ENCODE peak calls at places on chromosomes 16 and 17, in four cellular contexts. V is BJ, B is lower leg skin, C is brain microvascular endothelial cell. U is an unnamed sample.

GRCh38 chr17:77914440-77915254 is 43.9 kb upstream of the TNRC6C start:
- DNase-seq in V (no peak), C (no peak), B (no peak), U (no peak)

GRCh38 chr16:67177743-67178699 is 5.7 kb downstream of the MATCAP1 start:
- DNase-seq in B (no peak), V (no peak), C (no peak), U (no peak)

GRCh38 chr17:42991471-42991870 is 6.7 kb upstream of the RPL27 start:
- DNase-seq in C (no peak), B (no peak), V (no peak), U (no peak)

GRCh38 chr17:29592850-29593545 is at the start of gene ANKRD13B:
- DNase-seq in V (no peak), C (no peak), B (peak; percentile 92), U (no peak)

GRCh38 chr16:75234856-75235696 is 16.3 kb downstream of the CTRB1 start:
- DNase-seq in C (no peak), V (no peak), B (peak; percentile 85), U (no peak)

GRCh38 chr17:56899403-56899802 is 14.4 kb downstream of the TRIM25 start:
- DNase-seq in V (no peak), C (no peak), B (peak; percentile 34), U (no peak)

GRCh38 chr17:78272181-78272913 is 40.9 kb downstream of the TMEM235 start:
- DNase-seq in B (peak; percentile 91), C (peak; percentile 30), V (no peak), U (no peak)

GRCh38 chr17:78774956-78775571 is 7.0 kb downstream of the CYTH1 start:
- DNase-seq in V (no peak), B (no peak), C (no peak), U (no peak)

GRCh38 chr16:85424260-85425060 is 188.7 kb upstream of the GSE1 start:
- DNase-seq in B (peak; percentile 82), V (no peak), C (no peak), U (no peak)

GRCh38 chr17:82952019-82952418 is 112.2 kb upstream of the ZNF750 start:
- DNase-seq in C (no peak), V (no peak), B (peak; percentile 56), U (no peak)

GRCh38 chr17:51056813-51057510 is 63.7 kb downstream of the SPAG9 start:
- DNase-seq in C (peak; percentile 94), V (peak; percentile 87), B (no peak), U (peak; percentile 47)

GRCh38 chr17:5133311-5133710 is 17.5 kb downstream of the USP6 start:
- DNase-seq in B (peak; percentile 72), V (no peak), C (no peak), U (no peak)

GRCh38 chr17:41446806-41447205 is 6.0 kb upstream of the KRT38 start:
- DNase-seq in C (peak; percentile 33), B (no peak), V (peak; percentile 77), U (no peak)

GRCh38 chr16:81446318-81447275 is 2.0 kb downstream of the CMIP start:
- DNase-seq in C (no peak), V (no peak), B (peak; percentile 92), U (no peak)

GRCh38 chr16:27721548-27722265 is 171.8 kb downstream of the KATNIP start:
- DNase-seq in C (peak; percentile 41), V (peak; percentile 30), B (peak; percentile 93), U (peak; percentile 37)

GRCh38 chr17:82023447-82024241 is 539 bp downstream of the LRRC45 start:
- DNase-seq in B (no peak), V (no peak), C (no peak), U (no peak)

GRCh38 chr17:39981207-39982068 is 831 bp downstream of the PSMD3 start:
- DNase-seq in B (no peak), V (no peak), C (no peak), U (no peak)

GRCh38 chr16:70638814-70639792 is 7.3 kb upstream of the IL34 start:
- DNase-seq in V (no peak), C (peak; percentile 92), B (no peak), U (no peak)

GRCh38 chr17:1229354-1229890 is 40.8 kb upstream of the BHLHA9 start:
- DNase-seq in C (peak; percentile 6), B (peak; percentile 96), V (no peak), U (no peak)

GRCh38 chr17:19720631-19721426 is 4.4 kb upstream of the SLC47A2 start:
- DNase-seq in B (no peak), C (no peak), V (no peak), U (no peak)

GRCh38 chr17:52789829-52790228 is 631.3 kb upstream of the CA10 start:
- DNase-seq in B (no peak), V (no peak), C (no peak), U (no peak)
- TF ChIP-seq CTCF in B (no peak), V (no peak), C (no peak), U (no peak)

GRCh38 chr17:21166599-21167265 is 40.0 kb downstream of the DHRS7B start:
- DNase-seq in C (no peak), V (no peak), B (no peak), U (no peak)

GRCh38 chr17:21162394-21162775 is 35.6 kb downstream of the DHRS7B start:
- DNase-seq in V (no peak), B (no peak), C (peak; percentile 11), U (no peak)

GRCh38 chr17:21163101-21163500 is 36.3 kb downstream of the DHRS7B start:
- DNase-seq in V (no peak), B (no peak), C (no peak), U (no peak)

GRCh38 chr17:21165922-21166598 is 39.3 kb downstream of the DHRS7B start:
- DNase-seq in C (no peak), V (no peak), B (no peak), U (no peak)

DNA sequence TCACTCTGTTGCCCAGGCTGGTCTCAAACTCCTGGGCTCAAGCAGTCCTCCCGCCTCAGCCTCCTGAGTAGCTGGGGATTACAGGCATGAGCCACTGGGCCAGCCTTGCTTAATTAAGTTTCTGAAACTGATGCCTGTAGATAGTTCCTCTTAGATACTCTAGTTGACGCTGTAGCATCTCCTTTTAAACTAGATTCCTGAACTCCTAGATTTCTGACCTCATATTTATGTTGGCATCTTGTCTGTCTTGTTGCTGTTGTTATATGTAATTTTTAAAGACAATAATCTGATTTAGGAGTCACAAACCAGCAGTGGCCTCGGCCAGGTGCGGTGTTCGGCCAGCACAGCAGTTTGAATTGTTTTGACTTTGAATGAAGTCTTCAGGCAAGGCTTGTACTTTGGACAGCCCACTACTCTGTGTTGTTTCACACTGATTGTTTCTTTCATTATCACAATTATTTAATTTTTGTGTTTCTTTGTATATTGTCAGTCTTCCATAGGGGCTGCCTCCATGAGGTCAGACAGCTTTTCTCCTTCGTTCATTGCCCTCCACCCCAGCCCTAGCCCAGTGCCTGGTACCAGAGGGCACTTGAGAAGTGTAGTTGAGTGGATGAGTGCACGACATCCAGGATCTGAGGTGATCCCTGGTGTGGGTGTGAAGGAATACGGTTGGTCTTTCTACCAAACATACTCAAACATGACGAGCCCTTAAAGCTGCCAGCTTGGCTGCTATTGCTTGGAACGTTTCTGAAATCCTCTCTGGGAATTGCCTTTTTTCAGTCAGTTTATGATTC is 37.7 kb downstream of the DHRS7B start:
- DNase-seq in C (no peak), V (no peak), B (no peak), U (no peak)
- TF ChIP-seq CTCF in C (no peak), V (no peak), B (no peak), U (no peak)

GRCh38 chr17:16473286-16474011 is 18.5 kb downstream of the LRRC75A start:
- DNase-seq in B (no peak), V (no peak), C (no peak), U (no peak)
- TF ChIP-seq CTCF in B (no peak), V (no peak), C (no peak), U (no peak)

DNA sequence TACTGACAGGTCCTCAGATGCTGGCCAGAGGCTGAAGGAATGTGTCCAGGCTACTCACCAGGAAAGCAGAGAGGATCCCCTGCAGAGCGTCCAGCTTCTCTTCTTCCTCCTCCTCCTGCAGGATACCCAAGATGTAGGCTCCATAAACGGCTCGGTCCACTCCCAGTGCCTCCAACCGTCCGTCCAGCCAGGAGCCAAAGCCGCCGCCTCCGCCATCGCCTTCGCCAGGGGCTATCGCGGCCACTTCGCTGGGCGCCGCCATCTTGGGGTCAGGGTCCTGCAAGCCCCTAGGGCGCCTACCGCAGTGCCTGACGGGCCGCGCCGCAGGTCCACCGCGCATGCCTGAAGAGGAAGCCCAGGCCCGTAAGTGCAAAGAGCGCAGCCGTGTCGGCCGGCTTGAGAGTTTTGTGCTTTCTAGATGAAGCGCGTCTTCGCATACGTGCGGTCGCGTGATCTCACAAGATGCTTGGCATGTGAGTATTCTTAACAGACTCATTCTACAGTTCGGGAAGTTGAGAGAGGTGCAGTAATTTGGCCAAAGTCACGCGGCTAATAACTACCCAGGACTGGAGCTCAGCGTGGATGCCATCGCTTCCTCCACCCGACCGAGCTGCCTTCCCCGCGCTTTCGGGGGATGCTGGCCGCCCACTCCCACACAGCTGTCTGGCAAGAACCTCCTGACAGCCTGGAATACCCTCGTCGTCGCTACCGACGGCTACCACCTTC is at the start of gene CCDC43:
- DNase-seq in V (peak; percentile 65), B (peak; percentile 97), C (peak; percentile 91), U (peak; percentile 87)
- TF ChIP-seq CTCF in V (no peak), B (no peak), C (no peak), U (no peak)

GRCh38 chr17:49514374-49514738 is 19.3 kb downstream of the NGFR start:
- DNase-seq in V (no peak), B (peak; percentile 76), C (no peak), U (no peak)
- TF ChIP-seq CTCF in V (peak; percentile 35), B (no peak), C (peak; percentile 64), U (peak; percentile 41)

GRCh38 chr16:8621221-8621571 is 302 bp upstream of the METTL22 start:
- DNase-seq in V (no peak), C (no peak), B (no peak), U (no peak)

GRCh38 chr16:8623634-8624033 is 2.1 kb downstream of the METTL22 start:
- DNase-seq in V (no peak), C (no peak), B (no peak), U (no peak)

GRCh38 chr16:8620535-8620934 is 963 bp upstream of the METTL22 start:
- DNase-seq in B (no peak), V (no peak), C (no peak), U (no peak)

GRCh38 chr16:8622315-8622656 is 788 bp downstream of the METTL22 start:
- DNase-seq in C (no peak), V (no peak), B (no peak), U (no peak)

GRCh38 chr16:8621572-8622314 is at the start of gene METTL22:
- DNase-seq in C (peak; percentile 71), V (peak; percentile 29), B (peak; percentile 97), U (peak; percentile 40)
- TF ChIP-seq CTCF in C (no peak), V (no peak), B (no peak), U (no peak)

DNA sequence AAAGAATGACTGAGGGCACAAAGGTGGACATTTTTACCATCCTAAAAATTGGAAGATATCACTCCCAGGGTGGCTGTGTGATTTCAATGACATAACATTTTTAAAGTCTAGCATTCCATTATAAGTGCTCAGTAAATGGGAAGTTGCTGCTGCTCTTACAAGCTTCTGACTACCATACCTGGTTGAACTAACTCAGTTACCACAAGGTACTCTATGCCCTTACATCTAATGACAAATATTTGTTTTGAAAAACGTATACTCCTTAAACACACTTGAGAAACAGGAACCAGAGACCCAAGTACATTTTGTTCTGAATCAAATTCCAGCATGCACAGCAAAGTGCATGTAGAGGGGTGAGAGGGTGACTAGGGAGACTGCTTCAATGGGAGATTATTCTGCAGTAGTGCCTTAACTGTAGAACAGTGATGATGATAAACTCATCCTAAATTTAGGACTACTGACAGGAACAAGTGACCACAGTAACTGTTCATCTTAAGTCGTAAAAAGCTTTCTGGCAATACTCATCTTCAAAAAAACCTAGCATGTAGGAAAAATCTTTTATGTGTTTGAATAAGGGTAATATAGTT is 83.5 kb downstream of the KANSL1 start:
- DNase-seq in V (no peak), B (no peak), C (no peak), U (no peak)
- TF ChIP-seq CTCF in V (no peak), B (no peak), C (no peak), U (no peak)

U was measured in HFF-Myc.